ENCODE peak calls at places on chromosome 1, in nine cellular contexts. W is K562, Y is ovary, U is stomach, S is A549, Q is H1, X is tibial nerve, G is HepG2, L is sigmoid colon. M is an unnamed sample.

GRCh38 chr1:186188004-186188539 is 187.0 kb downstream of the TPR start:
- DNase-seq in L (no peak), U (no peak), Q (no peak), X (no peak), W (no peak), Y (no peak), G (no peak), S (peak; percentile 40), M (no peak)

GRCh38 chr1:116168277-116169032 is 57.3 kb downstream of the MAB21L3 start:
- DNase-seq in W (peak; percentile 97), Q (peak; percentile 36), Y (peak; percentile 88), U (peak; percentile 88), G (no peak), X (peak; percentile 59), S (peak; percentile 51), L (peak; percentile 90), M (peak; percentile 90)

GRCh38 chr1:173418107-173418985 is 58.8 kb upstream of the PRDX6 start:
- DNase-seq in X (no peak), Q (no peak), L (no peak), W (no peak), Y (no peak), S (no peak), G (no peak), U (no peak), M (no peak)

GRCh38 chr1:119554188-119554587 is 47.2 kb downstream of the HSD3B1 start:
- DNase-seq in Y (peak; percentile 55), G (no peak), W (no peak), S (no peak), X (peak; percentile 27), U (peak; percentile 59), Q (no peak), L (no peak), M (no peak)

GRCh38 chr1:223837206-223837605 is 8.5 kb downstream of the TP53BP2 start:
- DNase-seq in G (no peak), Y (no peak), L (no peak), X (no peak), Q (no peak), S (no peak), W (no peak), U (no peak), M (no peak)

GRCh38 chr1:32716312-32717126 is 13.9 kb upstream of the SYNC start:
- DNase-seq in X (no peak), G (peak; percentile 89), L (no peak), U (peak; percentile 98), S (peak; percentile 65), Y (peak; percentile 56), Q (peak; percentile 91), W (peak; percentile 96), M (peak; percentile 84)

GRCh38 chr1:151364996-151365395 is 7.5 kb downstream of the SELENBP1 start:
- DNase-seq in Y (no peak), W (no peak), L (no peak), X (no peak), U (no peak), Q (no peak), S (no peak), G (no peak), M (no peak)

GRCh38 chr1:192635041-192635440 is 906 bp upstream of the RGS13 start:
- DNase-seq in L (no peak), Y (no peak), Q (no peak), W (no peak), X (no peak), S (no peak), U (no peak), G (no peak), M (no peak)

GRCh38 chr1:6975371-6975770 is 190.1 kb downstream of the CAMTA1 start:
- DNase-seq in L (no peak), W (no peak), S (no peak), G (no peak), U (no peak), X (no peak), Q (no peak), Y (no peak), M (peak; percentile 32)

GRCh38 chr1:29162476-29163138 is 19.1 kb downstream of the SRSF4 start:
- DNase-seq in U (no peak), S (no peak), L (no peak), W (no peak), Q (no peak), G (no peak), X (no peak), Y (no peak), M (no peak)

GRCh38 chr1:92804721-92805169 is 19.8 kb upstream of the EVI5 start:
- DNase-seq in L (peak; percentile 65), U (peak; percentile 85), W (peak; percentile 67), S (peak; percentile 58), G (peak; percentile 41), Y (peak; percentile 29), X (no peak), Q (no peak), M (no peak)

GRCh38 chr1:188670837-188671236 is 1806.8 kb downstream of the BRINP3 start:
- DNase-seq in G (peak; percentile 4), Y (no peak), W (no peak), L (no peak), Q (no peak), X (no peak), U (no peak), S (no peak), M (no peak)

GRCh38 chr1:116909511-116910378 is at the start of gene PTGFRN:
- DNase-seq in Q (peak; percentile 39), U (peak; percentile 69), S (peak; percentile 35), L (peak; percentile 89), G (no peak), Y (peak; percentile 82), W (peak; percentile 78), X (no peak), M (peak; percentile 84)

GRCh38 chr1:150295476-150295875 is 1.8 kb downstream of the MRPS21 start:
- DNase-seq in G (no peak), W (no peak), X (no peak), L (no peak), Y (no peak), S (no peak), U (no peak), Q (no peak), M (no peak)

GRCh38 chr1:245704765-245705164 is 550.0 kb downstream of the KIF26B start:
- DNase-seq in G (no peak), Y (no peak), W (no peak), X (no peak), U (no peak), L (no peak), S (no peak), Q (no peak), M (no peak)

DNA sequence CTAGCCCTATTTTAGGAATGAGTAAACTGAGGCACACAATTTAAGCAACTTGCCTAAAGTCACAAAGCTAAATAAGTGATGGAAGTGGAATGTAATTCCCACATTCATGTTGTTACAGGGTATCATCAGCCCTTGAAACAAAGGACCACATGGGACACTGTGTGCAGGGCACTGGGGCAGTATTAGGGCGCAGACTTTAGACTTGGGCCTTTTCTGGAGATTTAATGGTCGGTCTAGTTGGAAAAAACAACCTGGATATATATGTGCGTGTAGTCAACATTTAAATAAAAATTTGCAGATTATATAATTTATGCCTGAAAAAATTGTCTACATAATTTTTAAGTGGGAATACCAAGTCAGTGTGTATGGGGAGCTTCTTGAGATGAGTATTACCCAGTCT is 1.5 kb downstream of the KDM1A start:
- DNase-seq in G (peak; percentile 34), S (no peak), L (no peak), W (peak; percentile 12), U (no peak), Y (no peak), X (no peak), Q (no peak), M (no peak)
- H3K27ac ChIP-seq in G (peak overlapping the region; percentile 88), S (peak overlapping the region; percentile 92), L (peak overlapping the region; percentile 97), W (peak overlapping the region; percentile 91), U (peak overlapping the region; percentile 88), Y (no peak overlapping the region), X (peak overlapping the region; percentile 91), Q (peak overlapping the region; percentile 83), M (no peak overlapping the region)

DNA sequence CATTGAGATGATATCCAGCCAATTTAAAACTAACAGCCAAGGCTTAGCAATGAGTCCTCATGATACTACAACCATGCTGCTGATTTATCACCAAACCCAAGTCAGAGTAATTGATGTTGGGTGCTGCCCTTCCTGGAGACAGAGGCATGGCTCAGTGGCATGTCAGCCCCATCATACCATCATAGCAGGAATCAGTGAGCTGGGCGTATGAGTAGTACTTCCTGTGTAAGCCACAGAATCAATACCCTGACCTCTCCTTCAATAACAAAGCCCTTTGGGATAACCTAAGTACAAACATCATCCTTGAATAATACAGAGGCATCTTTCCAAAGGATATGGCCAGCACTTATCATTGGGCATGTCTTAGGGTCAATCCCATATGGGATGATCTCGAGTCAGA is 3.0 kb upstream of the LCE1E start:
- DNase-seq in Y (no peak), L (no peak), X (no peak), S (no peak), U (no peak), Q (no peak), W (no peak), G (no peak), M (no peak)
- TF ChIP-seq POLR2A in Y (no peak), L (no peak), X (no peak), S (no peak), U (no peak), Q (no peak), W (no peak), G (no peak), M (no peak)

DNA sequence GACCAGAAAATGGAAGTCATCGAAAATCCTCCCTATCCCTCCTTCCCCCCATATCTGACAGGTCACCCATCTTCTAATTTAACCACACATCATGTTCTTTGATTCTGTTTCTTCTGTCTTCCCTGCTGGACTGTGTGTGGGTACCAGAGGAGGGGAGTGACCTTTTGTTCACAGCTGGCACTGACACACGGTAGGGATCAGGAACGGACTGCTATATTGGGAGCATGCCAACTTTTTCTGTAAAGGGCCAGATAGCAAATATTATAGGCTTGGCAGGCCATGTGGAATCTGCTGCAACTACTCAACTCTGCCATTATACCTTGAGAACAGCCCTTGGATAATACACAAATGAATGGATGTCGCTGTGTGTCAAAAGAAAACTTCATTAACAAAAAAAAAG is 7.5 kb upstream of the TOMM20 start:
- DNase-seq in G (no peak), U (no peak), X (no peak), W (no peak), S (no peak), Q (no peak), Y (no peak), L (no peak), M (no peak)
- TF ChIP-seq EP300 in G (no peak), U (no peak), X (no peak), W (no peak), S (no peak), Q (no peak), Y (no peak), L (no peak), M (no peak)

DNA sequence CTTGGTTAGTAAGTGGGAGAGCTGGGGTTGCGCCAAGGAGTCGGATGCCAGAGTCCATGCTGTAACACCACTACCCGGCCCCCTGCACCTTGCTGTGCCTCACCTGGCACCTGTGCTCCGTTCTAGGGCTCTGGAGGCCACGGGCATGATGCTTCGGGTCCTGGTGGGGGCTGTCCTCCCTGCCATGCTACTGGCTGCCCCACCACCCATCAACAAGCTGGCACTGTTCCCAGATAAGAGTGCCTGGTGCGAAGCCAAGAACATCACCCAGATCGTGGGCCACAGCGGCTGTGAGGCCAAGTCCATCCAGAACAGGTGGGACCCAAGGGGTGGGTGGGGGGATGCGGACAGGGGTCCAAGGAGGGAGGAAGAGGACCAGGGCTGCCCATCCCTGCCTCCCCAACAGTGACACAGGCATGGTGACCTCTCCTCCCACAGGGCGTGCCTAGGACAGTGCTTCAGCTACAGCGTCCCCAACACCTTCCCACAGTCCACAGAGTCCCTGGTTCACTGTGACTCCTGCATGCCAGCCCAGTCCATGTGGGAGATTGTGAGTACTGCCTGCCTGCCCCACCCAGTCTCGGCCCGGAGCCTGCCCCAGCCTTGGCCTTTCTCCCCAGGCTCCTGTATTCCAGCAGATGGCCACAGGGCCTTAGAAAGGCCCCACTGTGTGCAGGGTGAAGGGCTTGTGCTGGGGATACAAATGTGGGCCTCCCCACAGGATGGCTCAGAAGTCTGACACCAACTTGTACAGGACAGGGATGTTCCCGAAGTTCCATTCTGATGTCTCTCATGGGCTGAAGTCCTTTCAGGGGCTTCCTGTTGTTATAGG is 9.6 kb upstream of the HTR6 start:
- DNase-seq in L (no peak), U (no peak), S (no peak), G (no peak), Y (no peak), X (no peak), Q (no peak), W (no peak), M (no peak)
- H3K27ac ChIP-seq in L (no peak overlapping the region), U (peak overlapping the region; percentile 14), S (no peak overlapping the region), G (no peak overlapping the region), Y (no peak overlapping the region), X (peak overlapping the region; percentile 19), Q (no peak overlapping the region), W (no peak overlapping the region), M (no peak overlapping the region)

M was measured in suprapubic skin.